ENCODE peak calls at places on chromosome 20, in nine cellular contexts. V is upper lobe of right lung; F is mesothelial cell of epicardium; J is RWPE1; U is endothelial cell; Y is right lobe of liver; G is activated CD8-positive, alpha-beta T cell treated with anti-CD3 and anti-CD28 coated beads for 36 hours; L is choroid plexus epithelial cell; S is A549. K is an unnamed sample.
A peak's percentile ranks its signal among the peaks of the same experiment; 100 is the strongest.

GRCh38 chr20:32078777-32079176 is 26.7 kb downstream of the HCK start:
- DNase-seq in Y (no peak), F (no peak), J (no peak), S (no peak), L (no peak), U (no peak), V (no peak), G (no peak), K (no peak)

GRCh38 chr20:9775176-9775575 is 63.7 kb downstream of the PAK5 start:
- DNase-seq in Y (no peak), J (no peak), L (no peak), V (no peak), U (no peak), S (no peak), G (no peak), F (no peak), K (no peak)

GRCh38 chr20:21640556-21640955 is 64.9 kb upstream of the PAX1 start:
- DNase-seq in S (no peak), Y (no peak), V (no peak), G (peak; percentile 8), J (peak; percentile 12), U (peak; percentile 17), F (no peak), L (no peak), K (no peak)

GRCh38 chr20:5397418-5397817 is 80.7 kb upstream of the PROKR2 start:
- DNase-seq in L (no peak), Y (no peak), S (no peak), J (peak; percentile 30), U (no peak), G (no peak), F (no peak), V (no peak), K (no peak)

GRCh38 chr20:58604410-58604881 is 46.6 kb upstream of the STX16 start:
- DNase-seq in G (no peak), S (no peak), V (no peak), F (no peak), Y (no peak), U (no peak), L (no peak), J (no peak), K (no peak)

GRCh38 chr20:11338506-11339306 is 579.0 kb upstream of the BTBD3 start:
- DNase-seq in S (no peak), U (no peak), J (no peak), L (peak; percentile 84), V (no peak), Y (no peak), G (no peak), F (no peak), K (no peak)

GRCh38 chr20:14199111-14199510 is 138.3 kb downstream of the FLRT3 start:
- DNase-seq in U (no peak), G (no peak), J (no peak), F (no peak), V (no peak), Y (no peak), L (peak; percentile 46), S (no peak), K (no peak)

GRCh38 chr20:21450572-21450971 is 53.2 kb upstream of the NKX2-4 start:
- DNase-seq in J (peak; percentile 30), G (no peak), L (no peak), F (no peak), Y (no peak), U (no peak), S (no peak), V (no peak), K (no peak)

GRCh38 chr20:3158968-3159431 is 665 bp downstream of the FASTKD5 start:
- DNase-seq in L (peak; percentile 58), J (no peak), Y (no peak), S (no peak), F (no peak), V (no peak), G (no peak), U (no peak), K (no peak)

GRCh38 chr20:50220093-50220893 is 29.7 kb downstream of the CEBPB start:
- DNase-seq in V (no peak), L (no peak), Y (no peak), S (no peak), F (no peak), G (no peak), U (no peak), J (no peak), K (no peak)

GRCh38 chr20:50222568-50223320 is 32.1 kb downstream of the CEBPB start:
- DNase-seq in V (no peak), S (no peak), L (no peak), U (no peak), Y (no peak), F (no peak), G (no peak), J (no peak), K (no peak)

GRCh38 chr20:50220894-50221266 is 30.2 kb downstream of the CEBPB start:
- DNase-seq in L (no peak), S (no peak), F (no peak), Y (no peak), J (no peak), U (no peak), G (no peak), V (no peak), K (no peak)

GRCh38 chr20:50223321-50223995 is 32.8 kb downstream of the CEBPB start:
- DNase-seq in S (no peak), L (no peak), J (no peak), F (no peak), Y (no peak), U (no peak), G (no peak), V (peak; percentile 73), K (no peak)

GRCh38 chr20:50221501-50222323 is 31.1 kb downstream of the CEBPB start:
- DNase-seq in J (peak; percentile 95), G (no peak), Y (peak; percentile 61), V (no peak), F (no peak), U (no peak), S (no peak), L (peak; percentile 35), K (no peak)
- TF ChIP-seq CTCF in J (no peak), G (no peak), Y (no peak), V (no peak), F (no peak), U (no peak), S (no peak), L (no peak), K (no peak)

GRCh38 chr20:62356143-62356947 is 10.8 kb downstream of the LAMA5 start:
- DNase-seq in L (no peak), G (no peak), J (no peak), F (no peak), Y (peak; percentile 34), S (no peak), U (no peak), V (no peak), K (peak; percentile 75)
- TF ChIP-seq CTCF in L (no peak), G (no peak), J (no peak), F (no peak), Y (no peak), S (no peak), U (no peak), V (no peak), K (no peak)

GRCh38 chr20:2102585-2103453 is 1.2 kb downstream of the STK35 start:
- DNase-seq in J (peak; percentile 96), S (peak; percentile 95), G (peak; percentile 85), V (peak; percentile 94), L (peak; percentile 89), Y (peak; percentile 87), U (peak; percentile 77), F (peak; percentile 77), K (peak; percentile 38)
- TF ChIP-seq CTCF in J (no peak), S (no peak), G (no peak), V (no peak), L (no peak), Y (peak; percentile 1), U (no peak), F (no peak), K (no peak)

GRCh38 chr20:6802227-6802626 is 34.7 kb downstream of the BMP2 start:
- DNase-seq in Y (no peak), U (no peak), F (no peak), V (no peak), S (no peak), J (peak; percentile 20), L (peak; percentile 12), G (no peak), K (no peak)
- TF ChIP-seq CTCF in Y (no peak), U (no peak), F (no peak), V (no peak), S (no peak), J (no peak), L (no peak), G (no peak), K (no peak)

GRCh38 chr20:40728470-40728869 is 39.4 kb upstream of the MAFB start:
- DNase-seq in U (no peak), S (no peak), L (no peak), Y (no peak), F (no peak), G (no peak), J (no peak), V (no peak), K (no peak)
- TF ChIP-seq CTCF in U (peak; percentile 18), S (peak; percentile 11), L (peak; percentile 29), Y (no peak), F (no peak), G (peak; percentile 39), J (peak; percentile 23), V (peak; percentile 5), K (no peak)

DNA sequence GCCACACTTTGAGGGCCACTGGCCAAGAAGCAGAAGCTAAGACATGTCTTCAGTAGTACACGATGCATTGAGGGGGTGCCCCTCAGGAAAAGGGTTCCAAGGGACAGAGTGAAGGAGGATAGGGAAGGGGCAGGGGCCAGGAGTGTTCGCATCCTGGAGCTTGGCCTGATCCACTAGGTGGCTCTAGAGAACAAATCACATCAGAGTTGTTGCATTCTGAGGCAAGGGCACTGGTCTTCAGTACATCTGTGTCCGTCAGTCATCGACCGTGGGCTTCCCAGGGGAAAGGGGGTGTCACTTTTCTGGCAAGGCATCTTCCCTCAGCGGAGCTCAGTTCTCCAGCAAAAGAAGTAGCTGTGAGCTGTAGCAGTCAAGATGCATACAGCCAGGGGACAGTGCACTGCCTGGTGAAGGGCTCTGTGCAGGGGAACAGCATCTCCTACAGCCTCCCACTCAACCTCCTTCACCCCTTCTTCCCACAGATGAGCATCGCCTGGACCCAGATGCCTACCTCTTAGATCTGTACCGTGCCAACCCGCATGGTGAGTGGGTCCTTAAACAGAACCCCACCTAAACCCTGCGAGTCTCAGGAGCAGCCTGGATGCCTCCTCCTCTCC is 47.8 kb downstream of the ARHGAP40 start:
- DNase-seq in G (peak; percentile 22), F (no peak), U (peak; percentile 44), J (peak; percentile 50), L (peak; percentile 67), Y (no peak), S (no peak), V (no peak), K (no peak)
- TF ChIP-seq CTCF in G (no peak), F (no peak), U (no peak), J (peak; percentile 60), L (peak; percentile 78), Y (no peak), S (peak; percentile 58), V (no peak), K (peak; percentile 44)